ENCODE peak calls at places on chromosomes 5 and 9, in seven cellular contexts. B is esophagus squamous epithelium, U is cardiac fibroblast, J is prostate gland, M is WERI-Rb-1, S is cardiac muscle cell, Z is HepG2. A is an unnamed sample.

GRCh38 chr5:137621861-137622823 is 113.7 kb downstream of the KLHL3 start:
- DNase-seq in S (peak; percentile 37), J (no peak), U (peak; percentile 29), Z (no peak), M (no peak), B (no peak), A (no peak)

GRCh38 chr5:159833846-159834245 is 82.4 kb upstream of the ADRA1B start:
- DNase-seq in Z (no peak), M (no peak), B (no peak), U (no peak), J (no peak), S (no peak), A (no peak)

GRCh38 chr9:76732341-76732958 is 31.8 kb upstream of the PCA3 start:
- DNase-seq in S (peak; percentile 31), U (peak; percentile 13), J (no peak), M (no peak), B (no peak), Z (no peak), A (no peak)

GRCh38 chr5:98982880-98983279 is 54.1 kb upstream of the CHD1 start:
- DNase-seq in Z (no peak), M (peak; percentile 37), S (no peak), J (no peak), B (no peak), U (no peak), A (no peak)

GRCh38 chr9:124389146-124389939 is 25.9 kb downstream of the PSMB7 start:
- DNase-seq in B (no peak), S (no peak), U (no peak), J (no peak), Z (no peak), M (no peak), A (no peak)

GRCh38 chr9:81380960-81381359 is 308.4 kb downstream of the TLE1 start:
- DNase-seq in J (no peak), S (no peak), Z (no peak), M (no peak), U (no peak), B (no peak), A (no peak)

GRCh38 chr9:130137870-130138653 is 34.1 kb upstream of the NCS1 start:
- DNase-seq in J (no peak), Z (no peak), B (no peak), M (peak; percentile 75), S (peak; percentile 93), U (peak; percentile 88), A (no peak)

GRCh38 chr5:16812911-16813310 is 123.2 kb downstream of the MYO10 start:
- DNase-seq in U (peak; percentile 73), M (no peak), J (peak; percentile 77), Z (peak; percentile 58), B (no peak), S (peak; percentile 51), A (no peak)

GRCh38 chr5:115776989-115777388 is 39.5 kb downstream of the CDO1 start:
- DNase-seq in B (no peak), J (no peak), M (no peak), U (no peak), S (no peak), Z (no peak), A (no peak)
- TF ChIP-seq CTCF in B (no peak), J (no peak), M (no peak), U (no peak), S (no peak), Z (no peak), A (no peak)

GRCh38 chr5:55232985-55233928 is at the start of gene CCNO:
- DNase-seq in M (peak; percentile 75), B (no peak), U (peak; percentile 77), J (peak; percentile 76), S (peak; percentile 82), Z (peak; percentile 18), A (peak; percentile 85)
- TF ChIP-seq CTCF in M (peak; percentile 28), B (no peak), U (no peak), J (no peak), S (no peak), Z (no peak), A (no peak)

GRCh38 chr9:37775216-37775919 is 9.5 kb downstream of the EXOSC3 start:
- DNase-seq in J (no peak), U (no peak), B (no peak), M (no peak), Z (no peak), S (no peak), A (no peak)
- TF ChIP-seq CTCF in J (no peak), U (no peak), B (no peak), M (no peak), Z (no peak), S (no peak), A (no peak)

GRCh38 chr5:171418982-171419662 is at the start of gene FGF18:
- DNase-seq in S (peak; percentile 65), M (peak; percentile 62), Z (peak; percentile 56), U (peak; percentile 50), B (no peak), J (no peak), A (peak; percentile 77)
- TF ChIP-seq CTCF in S (no peak), M (no peak), Z (no peak), U (no peak), B (no peak), J (no peak), A (peak; percentile 38)

GRCh38 chr5:83741571-83741970 is 20.9 kb upstream of the HAPLN1 start:
- DNase-seq in B (no peak), M (no peak), J (no peak), Z (no peak), S (no peak), U (no peak), A (no peak)

GRCh38 chr5:83742089-83742488 is 21.4 kb upstream of the HAPLN1 start:
- DNase-seq in Z (peak; percentile 75), S (no peak), J (no peak), B (no peak), U (no peak), M (no peak), A (no peak)

GRCh38 chr5:83744851-83745250 is 24.2 kb upstream of the HAPLN1 start:
- DNase-seq in S (no peak), B (no peak), U (peak; percentile 36), M (no peak), J (no peak), Z (no peak), A (no peak)

GRCh38 chr5:83745821-83746220 is 25.2 kb upstream of the HAPLN1 start:
- DNase-seq in U (no peak), B (no peak), M (no peak), S (no peak), Z (no peak), J (no peak), A (no peak)

GRCh38 chr5:83740741-83741140 is 20.1 kb upstream of the HAPLN1 start:
- DNase-seq in Z (no peak), J (no peak), S (no peak), M (no peak), B (no peak), U (no peak), A (no peak)
- TF ChIP-seq CTCF in Z (no peak), J (no peak), S (no peak), M (no peak), B (no peak), U (no peak), A (no peak)

GRCh38 chr9:133370680-133371079 is 5.2 kb downstream of the SURF4 start:
- DNase-seq in B (no peak), U (no peak), J (no peak), M (no peak), S (no peak), Z (no peak), A (no peak)

GRCh38 chr9:133372144-133372543 is 3.7 kb downstream of the SURF4 start:
- DNase-seq in J (no peak), M (no peak), B (no peak), S (no peak), U (no peak), Z (no peak), A (no peak)

GRCh38 chr9:133369419-133369818 is 6.4 kb downstream of the SURF4 start:
- DNase-seq in U (no peak), J (no peak), S (no peak), M (no peak), Z (no peak), B (no peak), A (no peak)

GRCh38 chr9:133369923-133370322 is 5.9 kb downstream of the SURF4 start:
- DNase-seq in J (no peak), B (no peak), M (no peak), U (no peak), S (no peak), Z (no peak), A (no peak)

GRCh38 chr9:133371261-133371711 is 4.6 kb downstream of the SURF4 start:
- DNase-seq in J (no peak), U (no peak), B (no peak), M (no peak), Z (no peak), S (no peak), A (no peak)
- TF ChIP-seq CTCF in J (no peak), U (no peak), B (no peak), M (peak; percentile 10), Z (no peak), S (no peak), A (no peak)

A was measured in nephron progenitor cell.